ENCODE peak calls at places on chromosomes 12 and 14, in four cellular contexts. Y is OCI-LY7, G is fibroblast of mammary gland, I is dorsolateral prefrontal cortex. Z is an unnamed sample.

GRCh38 chr12:124008629-124009028 is 35.6 kb downstream of the ZNF664 start:
- DNase-seq in Y (no peak), G (no peak), I (no peak), Z (no peak)

GRCh38 chr12:106766393-106766826 is 8.1 kb upstream of the RIC8B start:
- DNase-seq in Y (no peak), G (peak), I (peak), Z (no peak)

GRCh38 chr14:73227812-73228781 is 9.2 kb upstream of the PAPLN start:
- DNase-seq in Y (no peak), G (peak), I (no peak), Z (no peak)

GRCh38 chr12:104863549-104863948 is 94.5 kb downstream of the SLC41A2 start:
- DNase-seq in Y (no peak), G (peak), I (no peak), Z (no peak)

GRCh38 chr14:59358105-59358504 is 107.1 kb downstream of the GPR135 start:
- DNase-seq in Y (no peak), G (peak), I (no peak), Z (no peak)

GRCh38 chr12:39224971-39225370 is 217.9 kb downstream of the KIF21A start:
- DNase-seq in Y (no peak), G (no peak), I (no peak), Z (no peak)

GRCh38 chr12:7354521-7354920 is 50.6 kb downstream of the ACSM4 start:
- DNase-seq in Y (no peak), G (peak), I (no peak), Z (no peak)

GRCh38 chr12:18631339-18631738 is 106.5 kb downstream of the PLCZ1 start:
- DNase-seq in Y (no peak), G (no peak), I (no peak), Z (no peak)

GRCh38 chr12:98870521-98870920 is 225.4 kb downstream of the APAF1 start:
- DNase-seq in Y (no peak), G (no peak), I (peak), Z (no peak)

GRCh38 chr12:67764946-67765619 is 116.5 kb downstream of the DYRK2 start:
- DNase-seq in Y (no peak), G (no peak), I (no peak), Z (no peak)

GRCh38 chr14:63357841-63358240 is 39.1 kb upstream of the GPHB5 start:
- DNase-seq in Y (no peak), G (no peak), I (no peak), Z (no peak)

GRCh38 chr14:26526132-26526531 is 71.7 kb downstream of the NOVA1 start:
- DNase-seq in Y (no peak), G (peak), I (no peak), Z (no peak)

GRCh38 chr14:101828038-101828437 is 66.5 kb downstream of the PPP2R5C start:
- DNase-seq in Y (no peak), G (no peak), I (no peak), Z (no peak)

GRCh38 chr14:75295061-75295461 is 16.4 kb downstream of the FOS start:
- DNase-seq in Y (no peak), G (peak), I (peak), Z (no peak)

GRCh38 chr14:85281921-85282320 is 248.0 kb upstream of the FLRT2 start:
- DNase-seq in Y (no peak), G (no peak), I (no peak), Z (no peak)

GRCh38 chr12:26863515-26863914 is 30.5 kb upstream of the ITPR2 start:
- DNase-seq in Y (peak), G (peak), I (no peak), Z (peak)

GRCh38 chr12:89247962-89248361 is 104.3 kb downstream of the DUSP6 start:
- DNase-seq in Y (no peak), G (peak), I (no peak), Z (no peak)

GRCh38 chr14:57060276-57060956 is 208.3 kb downstream of the EXOC5 start:
- DNase-seq in Y (no peak), G (peak), I (no peak), Z (no peak)

GRCh38 chr12:31321565-31322228 is 4.3 kb downstream of the SINHCAF start:
- DNase-seq in Y (no peak), G (peak), I (no peak), Z (no peak)
- H3K4me3 ChIP-seq in Y (peak), G (no peak), I (no peak), Z (no peak)

DNA sequence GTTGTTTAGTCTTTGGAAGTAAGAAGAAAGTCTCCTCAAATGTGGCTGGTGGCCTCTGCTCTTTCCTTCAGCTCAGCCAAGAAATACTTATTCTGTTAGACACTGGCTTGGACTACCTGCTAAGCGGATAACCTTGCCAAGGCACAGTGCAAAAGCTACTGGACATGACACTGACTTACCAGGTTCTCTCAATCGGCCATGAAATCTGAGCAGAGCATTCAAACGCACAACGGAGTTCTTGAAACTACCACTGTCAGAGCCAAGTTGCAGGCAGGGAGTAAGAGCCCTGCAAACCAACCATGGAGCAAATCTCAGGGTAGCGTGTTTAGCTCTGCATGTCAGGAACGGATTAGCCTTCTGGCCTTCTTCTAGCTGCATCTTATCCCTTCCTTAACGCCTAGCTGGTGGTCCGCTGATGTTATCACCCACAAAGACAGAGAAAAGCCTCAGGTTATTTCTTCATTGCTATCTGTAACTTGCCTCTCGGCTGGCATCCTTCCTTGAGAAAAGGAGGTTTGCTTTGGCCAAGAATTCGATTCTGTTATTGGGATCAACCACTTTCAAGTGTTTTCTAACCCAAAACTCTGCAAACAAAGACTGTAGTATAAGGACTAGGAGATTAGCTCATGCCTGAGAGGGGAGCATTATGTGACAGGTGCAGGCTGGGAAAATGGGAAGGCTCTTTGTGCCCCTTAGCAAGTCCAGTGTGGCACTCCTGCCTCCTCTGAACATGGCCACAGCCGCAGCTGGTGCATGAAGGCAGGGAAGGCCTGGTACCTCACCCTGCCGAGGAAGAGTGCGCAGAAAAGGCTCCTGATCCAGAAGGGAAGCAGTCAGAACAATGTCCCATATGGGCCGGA is 223.4 kb downstream of the GLT1D1 start:
- DNase-seq in Y (no peak), G (no peak), I (no peak), Z (no peak)
- H3K4me3 ChIP-seq in Y (no peak), G (no peak), I (no peak), Z (no peak)

GRCh38 chr14:103925316-103925715 is 2.9 kb upstream of the TDRD9 start:
- DNase-seq in Y (peak), G (no peak), I (no peak), Z (no peak)

GRCh38 chr14:103930051-103930604 is 1.9 kb downstream of the TDRD9 start:
- DNase-seq in Y (no peak), G (no peak), I (no peak), Z (no peak)

GRCh38 chr14:103927566-103927965 is 690 bp upstream of the TDRD9 start:
- DNase-seq in Y (no peak), G (no peak), I (no peak), Z (no peak)

GRCh38 chr14:103931422-103931821 is 3.2 kb downstream of the TDRD9 start:
- DNase-seq in Y (no peak), G (no peak), I (no peak), Z (peak)

DNA sequence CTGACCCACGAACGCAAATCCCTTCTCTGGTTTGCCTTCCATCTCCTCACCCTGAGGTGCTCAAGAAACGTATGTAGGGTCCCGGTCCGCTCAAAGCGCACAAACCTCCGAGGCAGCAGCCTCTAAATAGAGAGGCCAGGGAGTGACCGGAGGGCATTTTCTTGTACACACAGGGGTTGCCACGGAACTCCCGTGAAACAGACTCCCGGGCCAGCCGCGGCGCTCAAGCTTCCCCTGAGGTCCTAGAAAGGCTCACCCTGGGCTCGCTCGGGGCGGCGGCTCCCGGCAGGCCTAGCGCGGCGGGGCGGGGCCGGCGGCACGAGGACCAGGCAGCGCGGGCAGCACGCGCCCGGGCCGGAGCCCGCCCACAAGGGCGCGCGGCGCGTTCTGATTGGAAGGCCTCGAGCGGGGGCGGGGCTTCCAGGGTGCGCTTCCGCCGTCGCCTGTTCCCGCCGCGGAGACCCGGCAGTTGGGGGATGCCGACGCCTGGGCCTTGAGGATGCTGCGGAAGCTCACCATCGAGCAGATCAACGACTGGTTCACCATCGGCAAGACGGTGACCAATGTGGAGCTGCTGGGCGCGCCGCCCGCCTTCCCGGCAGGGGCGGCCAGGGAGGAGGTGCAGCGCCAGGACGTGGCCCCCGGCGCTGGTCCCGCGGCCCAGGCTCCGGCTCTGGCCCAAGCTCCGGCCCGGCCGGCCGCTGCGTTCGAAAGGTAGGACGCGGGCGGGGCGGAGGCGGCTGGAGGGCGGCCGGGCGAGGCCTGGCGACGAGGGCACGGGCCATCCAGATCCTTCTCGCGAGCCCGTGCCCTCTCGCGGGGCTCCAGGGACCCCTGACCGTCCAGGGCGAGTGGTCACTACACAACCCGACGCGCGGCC is at the start of gene TDRD9:
- DNase-seq in Y (no peak), G (no peak), I (no peak), Z (no peak)
- H3K4me3 ChIP-seq in Y (no peak), G (no peak), I (no peak), Z (no peak)

DNA sequence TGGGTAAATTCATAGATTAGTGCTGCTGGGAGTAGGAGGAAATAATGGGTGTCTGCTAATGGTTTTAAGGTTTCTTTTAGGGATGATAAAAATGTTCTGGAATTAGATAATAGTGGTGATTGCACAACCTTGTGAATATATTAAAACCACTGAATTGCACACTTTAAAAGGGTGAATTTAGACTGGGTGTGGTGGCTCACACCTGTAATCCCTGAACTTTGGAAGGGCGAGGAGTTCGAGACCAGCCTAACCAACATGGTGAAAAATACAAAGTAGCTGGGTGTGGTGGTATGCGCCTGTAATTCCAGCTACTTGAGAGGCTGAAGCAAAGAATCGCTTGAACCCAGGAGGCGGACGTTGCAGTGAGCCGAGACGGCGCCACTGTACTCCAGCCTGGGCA is 1.3 kb downstream of the RAD52 start:
- DNase-seq in Y (no peak), G (no peak), I (no peak), Z (no peak)
- H3K4me3 ChIP-seq in Y (peak), G (peak), I (peak), Z (peak)

Z was measured in Jurkat, Clone E6-1.